ENCODE peak calls at places on chromosomes 7 and 10, in four cellular contexts. G is NCI-H345, F is IMR-90, B is NB4. J is an unnamed sample.

GRCh38 chr7:151247611-151248176 is 800 bp downstream of the SMARCD3 start:
- DNase-seq in G (no peak), F (no peak), B (no peak), J (no peak)

GRCh38 chr7:123220396-123220795 is 20.6 kb upstream of the SLC13A1 start:
- DNase-seq in G (no peak), F (no peak), B (no peak), J (no peak)

GRCh38 chr7:157628456-157628855 is 291.7 kb downstream of the DNAJB6 start:
- DNase-seq in G (no peak), F (no peak), B (no peak), J (no peak)

GRCh38 chr10:93465806-93466675 is 16.1 kb downstream of the MYOF start:
- DNase-seq in G (peak; percentile 67), F (peak; percentile 90), B (peak; percentile 40), J (no peak)

GRCh38 chr7:26083113-26083512 is 68.9 kb upstream of the NFE2L3 start:
- DNase-seq in G (no peak), F (no peak), B (no peak), J (no peak)

GRCh38 chr10:59905066-59905734 is 1.2 kb downstream of the CCDC6 start:
- DNase-seq in G (peak; percentile 9), F (peak; percentile 16), B (peak; percentile 26), J (no peak)

GRCh38 chr7:137692399-137692798 is 154.4 kb downstream of the DGKI start:
- DNase-seq in G (no peak), F (no peak), B (no peak), J (no peak)

GRCh38 chr7:27947581-27948278 is 207.8 kb downstream of the TAX1BP1 start:
- DNase-seq in G (no peak), F (peak; percentile 46), B (no peak), J (no peak)

GRCh38 chr10:18214692-18215563 is 74.7 kb downstream of the CACNB2 start:
- DNase-seq in G (no peak), F (peak; percentile 73), B (peak; percentile 37), J (no peak)

GRCh38 chr7:19020062-19020461 is 97.4 kb downstream of the TWIST1 start:
- DNase-seq in G (no peak), F (no peak), B (no peak), J (no peak)

GRCh38 chr10:122296363-122297120 is 25.4 kb downstream of the BTBD16 start:
- DNase-seq in G (no peak), F (no peak), B (no peak), J (no peak)

J was measured in iPS DF 6.9.